ENCODE peak calls at places on chromosomes 12 and 14, in four cellular contexts. E is IMR-90, H is GM23248, M is kidney. F is an unnamed sample.

GRCh38 chr12:105433804-105434203 is 103.3 kb downstream of the C12orf75 start:
- DNase-seq in E (peak; percentile 75), H (peak; percentile 88), M (no peak), F (no peak)

GRCh38 chr12:53781218-53781801 is 29.5 kb upstream of the CISTR start:
- DNase-seq in E (peak; percentile 16), H (no peak), M (no peak), F (no peak)

GRCh38 chr12:117045175-117045997 is 53.8 kb downstream of the TESC start:
- DNase-seq in E (no peak), H (no peak), M (no peak), F (no peak)

GRCh38 chr12:123150273-123150803 is 552 bp downstream of the PITPNM2 start:
- DNase-seq in E (no peak), H (no peak), M (peak; percentile 85), F (peak; percentile 63)

GRCh38 chr14:26282578-26282977 is 315.3 kb downstream of the NOVA1 start:
- DNase-seq in E (no peak), H (no peak), M (no peak), F (no peak)

GRCh38 chr12:50581226-50582184 is 76.7 kb downstream of the DIP2B start:
- DNase-seq in E (peak; percentile 93), H (peak; percentile 95), M (no peak), F (no peak)

GRCh38 chr14:98953544-98954346 is 318.3 kb downstream of the BCL11B start:
- DNase-seq in E (no peak), H (peak; percentile 86), M (no peak), F (peak; percentile 31)

GRCh38 chr14:87067061-87067460 is 925.9 kb downstream of the GALC start:
- DNase-seq in E (no peak), H (no peak), M (no peak), F (no peak)

GRCh38 chr14:54117401-54117800 is 160.8 kb upstream of the BMP4 start:
- DNase-seq in E (no peak), H (no peak), M (no peak), F (no peak)

GRCh38 chr12:52846356-52846970 is 2.3 kb downstream of the KRT78 start:
- DNase-seq in E (no peak), H (no peak), M (peak; percentile 35), F (no peak)

GRCh38 chr12:52006726-52007157 is at the start of gene TAMALIN:
- DNase-seq in E (peak; percentile 53), H (peak; percentile 59), M (peak; percentile 94), F (peak; percentile 78)

GRCh38 chr12:70823182-70823976 is 97.2 kb downstream of the PTPRR start:
- DNase-seq in E (no peak), H (no peak), M (no peak), F (no peak)

GRCh38 chr12:116962783-116963356 is 52.1 kb downstream of the FBXW8 start:
- DNase-seq in E (no peak), H (no peak), M (no peak), F (no peak)

GRCh38 chr12:73902270-73902669 is 635.4 kb upstream of the ATXN7L3B start:
- DNase-seq in E (no peak), H (no peak), M (no peak), F (no peak)

GRCh38 chr12:132176920-132177551 is 32.8 kb downstream of the NOC4L start:
- DNase-seq in E (no peak), H (no peak), M (peak; percentile 58), F (peak; percentile 3)

GRCh38 chr14:57049848-57050247 is 218.9 kb downstream of the EXOC5 start:
- DNase-seq in E (no peak), H (no peak), M (no peak), F (no peak)

GRCh38 chr12:122852336-122853275 is 17.3 kb downstream of the HIP1R start:
- DNase-seq in E (no peak), H (peak; percentile 63), M (peak; percentile 62), F (no peak)

GRCh38 chr12:94147991-94148840 is at the start of gene PLXNC1:
- DNase-seq in E (peak; percentile 31), H (peak; percentile 70), M (peak; percentile 87), F (peak; percentile 63)

GRCh38 chr12:120265483-120266179 is at the start of gene PXN:
- DNase-seq in E (peak; percentile 72), H (peak; percentile 92), M (peak; percentile 96), F (peak; percentile 94)

GRCh38 chr12:89621511-89621910 is 87.1 kb downstream of the ATP2B1 start:
- DNase-seq in E (no peak), H (no peak), M (no peak), F (no peak)

DNA sequence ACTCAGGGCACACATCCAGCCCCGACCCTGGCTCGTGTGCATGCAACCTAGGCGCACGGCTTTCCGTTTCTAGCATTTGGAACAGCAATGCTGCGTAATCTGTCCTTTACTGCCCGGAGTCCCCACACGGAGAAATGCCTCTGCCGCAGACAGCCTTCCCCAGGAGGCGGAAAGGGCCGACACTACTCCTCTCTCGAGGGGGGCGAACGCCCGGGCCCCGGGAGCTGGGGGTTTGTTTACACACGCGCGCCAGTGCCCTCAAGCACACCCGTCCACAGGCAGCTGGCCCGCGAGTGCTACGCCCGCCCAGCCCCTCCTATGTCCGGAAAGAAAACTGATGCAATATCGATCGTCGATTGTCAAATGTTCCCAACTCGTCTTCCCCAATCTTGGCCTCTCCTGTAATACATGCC is 849 bp downstream of the SLC38A2 start:
- DNase-seq in E (peak; percentile 44), H (peak; percentile 83), M (peak; percentile 92), F (peak; percentile 71)
- H3K4me1 ChIP-seq in E (peaks cover 10% of the 10 kb centered on the region), H (peaks cover 10% of the 10 kb centered on the region), M (peaks cover 22% of the 10 kb centered on the region), F (peaks cover 36% of the 10 kb centered on the region)

DNA sequence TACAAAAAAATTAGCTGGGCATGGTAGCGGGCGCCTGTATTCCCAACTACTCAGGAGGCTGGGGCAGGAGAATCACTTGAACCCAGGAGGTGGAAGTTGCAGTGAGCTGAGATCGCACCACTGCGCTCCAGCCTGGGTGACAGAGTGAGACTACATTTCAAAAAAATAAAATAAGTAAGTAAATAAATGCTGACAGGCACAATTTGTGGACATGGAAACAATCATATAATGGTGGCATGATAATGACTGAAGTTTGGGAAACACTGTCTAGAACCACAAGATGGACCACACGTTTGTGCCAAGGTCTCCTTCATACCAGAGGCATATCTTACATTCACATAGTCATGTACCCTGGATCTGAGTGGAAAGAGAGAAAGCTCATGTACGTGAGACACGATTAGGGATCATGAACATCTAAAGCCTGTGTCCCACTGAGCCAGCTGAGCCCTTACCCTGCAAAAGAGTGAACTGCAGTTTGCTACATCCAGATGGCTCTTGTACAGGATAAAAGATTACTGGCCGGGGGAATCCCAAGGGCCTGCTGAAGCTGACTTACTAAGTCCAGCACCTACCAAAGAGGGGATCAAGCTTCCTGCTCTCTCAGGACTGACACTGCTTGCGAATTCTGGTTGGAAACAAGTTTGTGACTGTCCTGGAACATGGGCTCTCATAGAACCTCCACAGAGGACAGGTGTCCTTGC is 62.9 kb downstream of the TRAFD1 start:
- DNase-seq in E (no peak), H (no peak), M (no peak), F (no peak)
- H3K36me3 ChIP-seq in E (peaks cover 37% of the 10 kb centered on the region), H (peaks cover 10% of the 10 kb centered on the region), M (peaks cover 27% of the 10 kb centered on the region), F (peaks cover 95% of the 10 kb centered on the region)

DNA sequence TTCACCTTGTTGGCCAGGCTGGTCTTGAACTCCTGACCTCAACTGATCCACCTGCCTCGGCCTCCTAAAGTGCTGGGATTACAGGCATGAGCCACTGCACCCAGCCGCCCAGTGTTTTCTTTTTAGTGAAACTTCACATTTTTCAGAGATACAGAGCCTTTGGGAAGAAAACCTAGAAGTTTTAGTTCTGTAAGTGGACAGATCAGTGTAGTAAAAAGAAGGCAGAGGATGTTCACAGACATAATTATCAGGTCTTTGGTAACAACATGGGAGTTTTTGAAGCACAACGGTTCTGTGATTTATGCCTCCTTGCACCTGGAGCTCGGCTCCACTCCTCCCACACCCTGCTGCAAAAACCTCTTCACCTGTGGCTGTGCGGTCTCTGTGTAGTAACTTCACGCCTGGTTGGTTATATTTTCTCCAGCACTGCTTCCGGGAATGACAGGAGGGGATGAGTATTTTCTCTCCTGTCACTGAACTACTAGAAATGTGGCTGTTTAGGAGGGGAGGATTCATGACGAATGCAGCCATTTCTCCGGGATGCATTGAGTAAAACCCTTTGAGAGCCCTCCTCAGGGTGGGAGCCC is 67.0 kb downstream of the ARF6 start:
- DNase-seq in E (no peak), H (no peak), M (peak; percentile 83), F (no peak)
- H3K4me3 ChIP-seq in E (no peak overlapping the region), H (no peak overlapping the region), M (no peak overlapping the region), F (no peak overlapping the region)

GRCh38 chr12:32587536-32588346 is 91.4 kb upstream of the DNM1L start:
- DNase-seq in E (no peak), H (no peak), M (no peak), F (no peak)

GRCh38 chr12:32588604-32589003 is 90.5 kb upstream of the DNM1L start:
- DNase-seq in E (no peak), H (no peak), M (no peak), F (no peak)

GRCh38 chr12:32585680-32586079 is 93.4 kb upstream of the DNM1L start:
- DNase-seq in E (no peak), H (no peak), M (no peak), F (no peak)

GRCh38 chr12:32583535-32583934 is 95.6 kb upstream of the DNM1L start:
- DNase-seq in E (peak; percentile 78), H (peak; percentile 68), M (no peak), F (no peak)

GRCh38 chr12:32586390-32586789 is 92.7 kb upstream of the DNM1L start:
- DNase-seq in E (peak; percentile 54), H (peak; percentile 64), M (no peak), F (no peak)
- H3K4me1 ChIP-seq in E (peaks cover 13% of the 10 kb centered on the region), H (peaks cover 20% of the 10 kb centered on the region), M (peaks cover 3% of the 10 kb centered on the region), F (no peaks in the 10 kb centered on the region)

GRCh38 chr12:4301932-4302501 is 19.0 kb upstream of the TIGAR start:
- DNase-seq in E (no peak), H (no peak), M (no peak), F (no peak)
- H3K36me3 ChIP-seq in E (peaks cover 1% of the 10 kb centered on the region), H (no peaks in the 10 kb centered on the region), M (no peaks in the 10 kb centered on the region), F (peaks cover 88% of the 10 kb centered on the region)

GRCh38 chr12:12024958-12025682 is 45.6 kb upstream of the BCL2L14 start:
- DNase-seq in E (no peak), H (no peak), M (no peak), F (no peak)
- H3K4me3 ChIP-seq in E (no peak overlapping the region), H (no peak overlapping the region), M (no peak overlapping the region), F (no peak overlapping the region)

GRCh38 chr14:46381674-46382073 is 269.9 kb downstream of the RPL10L start:
- DNase-seq in E (no peak), H (no peak), M (no peak), F (no peak)
- H3K4me1 ChIP-seq in E (no peaks in the 10 kb centered on the region), H (no peaks in the 10 kb centered on the region), M (no peaks in the 10 kb centered on the region), F (no peaks in the 10 kb centered on the region)

GRCh38 chr14:103460415-103460814 is 62.2 kb downstream of the CKB start:
- DNase-seq in E (no peak), H (no peak), M (no peak), F (no peak)
- H3K36me3 ChIP-seq in E (peaks cover 26% of the 10 kb centered on the region), H (peaks cover 29% of the 10 kb centered on the region), M (peaks cover 14% of the 10 kb centered on the region), F (peaks cover 67% of the 10 kb centered on the region)

GRCh38 chr14:95486875-95487668 is 29.4 kb downstream of the SYNE3 start:
- DNase-seq in E (no peak), H (no peak), M (peak; percentile 36), F (no peak)
- H3K4me3 ChIP-seq in E (no peak overlapping the region), H (no peak overlapping the region), M (no peak overlapping the region), F (no peak overlapping the region)

GRCh38 chr12:125097427-125097826 is 32.2 kb downstream of the AACS start:
- DNase-seq in E (no peak), H (no peak), M (no peak), F (no peak)
- H3K4me1 ChIP-seq in E (peaks cover 8% of the 10 kb centered on the region), H (no peaks in the 10 kb centered on the region), M (peaks cover 6% of the 10 kb centered on the region), F (peaks cover 22% of the 10 kb centered on the region)

F was measured in heart right ventricle.